ENCODE peak calls at places on chromosomes 7 and 10, in four cellular contexts. S, N, U and Z are unnamed samples.
A peak's percentile ranks its signal among the peaks of the same experiment; 100 is the strongest.

GRCh38 chr7:36281945-36282727 is 107.5 kb upstream of the ANLN start:
- DNase-seq in S (no peak), N (no peak), U (no peak), Z (no peak)

GRCh38 chr10:810351-810846 is 120.9 kb upstream of the DIP2C start:
- DNase-seq in S (no peak), N (no peak), U (no peak), Z (no peak)

GRCh38 chr7:105764506-105764905 is 111.9 kb downstream of the ATXN7L1 start:
- DNase-seq in S (no peak), N (no peak), U (no peak), Z (no peak)

GRCh38 chr7:103524042-103524907 is 78.3 kb upstream of the SLC26A5 start:
- DNase-seq in S (no peak), N (peak; percentile 30), U (no peak), Z (no peak)

GRCh38 chr10:22325948-22326702 is 5.2 kb downstream of the BMI1 start:
- DNase-seq in S (no peak), N (no peak), U (no peak), Z (no peak)

GRCh38 chr10:104054430-104054829 is 31.2 kb downstream of the COL17A1 start:
- DNase-seq in S (no peak), N (no peak), U (no peak), Z (no peak)

GRCh38 chr7:12607134-12607533 is 36.6 kb downstream of the SCIN start:
- DNase-seq in S (no peak), N (no peak), U (no peak), Z (no peak)

GRCh38 chr10:103470755-103471653 is 8.0 kb downstream of the CALHM3 start:
- DNase-seq in S (peak; percentile 82), N (no peak), U (peak; percentile 57), Z (peak; percentile 34)

GRCh38 chr10:7523656-7524055 is 112.8 kb upstream of the SFMBT2 start:
- DNase-seq in S (no peak), N (no peak), U (no peak), Z (no peak)

GRCh38 chr7:151104411-151105235 is 18.3 kb downstream of the AGAP3 start:
- DNase-seq in S (no peak), N (no peak), U (no peak), Z (no peak)

GRCh38 chr10:104925232-104925851 is 284.3 kb downstream of the SORCS3 start:
- DNase-seq in S (no peak), N (peak; percentile 3), U (no peak), Z (no peak)

GRCh38 chr10:52566471-52567246 is 205.9 kb downstream of the MBL2 start:
- DNase-seq in S (no peak), N (no peak), U (no peak), Z (no peak)

GRCh38 chr7:79610905-79611304 is 157.4 kb upstream of the MAGI2 start:
- DNase-seq in S (no peak), N (no peak), U (no peak), Z (no peak)

GRCh38 chr7:130941322-130942210 is 207.6 kb upstream of the KLF14 start:
- DNase-seq in S (no peak), N (no peak), U (no peak), Z (no peak)

GRCh38 chr10:129385600-129385999 is 81.4 kb upstream of the MGMT start:
- DNase-seq in S (no peak), N (no peak), U (no peak), Z (no peak)

GRCh38 chr10:94630017-94630688 is 53.4 kb upstream of the CYP2C18 start:
- DNase-seq in S (no peak), N (peak; percentile 5), U (no peak), Z (no peak)

GRCh38 chr10:72340510-72340895 is 14.2 kb downstream of the DNAJB12 start:
- DNase-seq in S (peak; percentile 63), N (no peak), U (peak; percentile 78), Z (peak; percentile 74)

GRCh38 chr7:47231081-47231480 is 350.8 kb downstream of the TNS3 start:
- DNase-seq in S (no peak), N (no peak), U (no peak), Z (no peak)

GRCh38 chr7:102286237-102287081 is at the start of gene SH2B2:
- DNase-seq in S (peak; percentile 25), N (peak; percentile 74), U (peak; percentile 34), Z (peak; percentile 51)

GRCh38 chr10:77609781-77610272 is 27.8 kb downstream of the KCNMA1 start:
- DNase-seq in S (no peak), N (no peak), U (no peak), Z (no peak)

GRCh38 chr7:127978421-127978820 is 52.8 kb downstream of the LRRC4 start:
- DNase-seq in S (no peak), N (no peak), U (no peak), Z (no peak)

GRCh38 chr7:148501707-148502139 is 88.8 kb upstream of the C7orf33 start:
- DNase-seq in S (no peak), N (no peak), U (no peak), Z (no peak)

GRCh38 chr7:618539-619355 is 99.1 kb upstream of the PDGFA start:
- DNase-seq in S (peak; percentile 62), N (no peak), U (peak; percentile 67), Z (peak; percentile 92)

GRCh38 chr7:89458076-89458475 is 662.5 kb upstream of the TEX47 start:
- DNase-seq in S (no peak), N (no peak), U (no peak), Z (no peak)

GRCh38 chr10:65358565-65358964 is 1567.3 kb upstream of the LRRTM3 start:
- DNase-seq in S (no peak), N (no peak), U (no peak), Z (no peak)

GRCh38 chr7:157194948-157195347 is 56.2 kb downstream of the UBE3C start:
- DNase-seq in S (no peak), N (no peak), U (no peak), Z (no peak)

GRCh38 chr10:58554316-58554715 is 41.6 kb downstream of the BICC1 start:
- DNase-seq in S (no peak), N (no peak), U (no peak), Z (no peak)

GRCh38 chr7:71479231-71479630 is 347.3 kb downstream of the GALNT17 start:
- DNase-seq in S (no peak), N (no peak), U (no peak), Z (no peak)

GRCh38 chr10:97034958-97035769 is 150.6 kb downstream of the SLIT1 start:
- DNase-seq in S (no peak), N (no peak), U (no peak), Z (no peak)

GRCh38 chr7:34357068-34357467 is 300.9 kb upstream of the NPSR1 start:
- DNase-seq in S (no peak), N (no peak), U (no peak), Z (no peak)

GRCh38 chr10:99292159-99292558 is 37.0 kb upstream of the CNNM1 start:
- DNase-seq in S (no peak), N (no peak), U (no peak), Z (no peak)

GRCh38 chr7:34100661-34101060 is 195.3 kb downstream of the BMPER start:
- DNase-seq in S (no peak), N (no peak), U (no peak), Z (no peak)

GRCh38 chr7:12884856-12885440 is 197.5 kb downstream of the ARL4A start:
- DNase-seq in S (no peak), N (no peak), U (no peak), Z (no peak)

GRCh38 chr10:69733791-69734261 is 67.9 kb upstream of the COL13A1 start:
- DNase-seq in S (no peak), N (no peak), U (no peak), Z (no peak)

GRCh38 chr7:81112731-81113130 is 193.9 kb upstream of the SEMA3C start:
- DNase-seq in S (no peak), N (no peak), U (no peak), Z (no peak)

GRCh38 chr7:76241141-76241540 is 39.4 kb downstream of the SRRM3 start:
- DNase-seq in S (no peak), N (no peak), U (no peak), Z (no peak)